ENCODE peak calls at places on chromosome 1, in seven cellular contexts. I, E, B, T, D, Q and K are unnamed samples.
A peak's percentile ranks its signal among the peaks of the same experiment; 100 is the strongest.

GRCh38 chr1:163709636-163710035 is 387.9 kb downstream of the NUF2 start:
- DNase-seq in Q (no peak), T (no peak), I (no peak), B (no peak), D (no peak), E (no peak), K (no peak)

GRCh38 chr1:19436716-19437476 is 48.4 kb downstream of the CAPZB start:
- DNase-seq in Q (peak; percentile 80), B (no peak), T (no peak), E (peak; percentile 91), I (peak; percentile 75), D (no peak), K (peak; percentile 74)

GRCh38 chr1:68495532-68495931 is 1.4 kb downstream of the DEPDC1 start:
- DNase-seq in D (no peak), B (no peak), E (no peak), I (no peak), T (no peak), Q (no peak), K (no peak)

GRCh38 chr1:202189919-202190715 is 3.5 kb upstream of the LGR6 start:
- DNase-seq in E (no peak), D (no peak), T (no peak), Q (no peak), I (peak; percentile 24), B (peak; percentile 65), K (no peak)

GRCh38 chr1:150551784-150552691 is 2.8 kb downstream of the ADAMTSL4 start:
- DNase-seq in I (peak; percentile 97), B (peak; percentile 46), D (peak; percentile 65), T (no peak), Q (peak; percentile 68), E (peak; percentile 97), K (peak; percentile 95)

GRCh38 chr1:38246955-38247952 is 200.7 kb upstream of the POU3F1 start:
- DNase-seq in D (no peak), E (no peak), B (no peak), I (peak; percentile 31), T (no peak), Q (no peak), K (peak; percentile 15)

GRCh38 chr1:15760520-15761211 is 2.1 kb downstream of the FBLIM1 start:
- DNase-seq in D (peak; percentile 76), T (no peak), B (peak; percentile 54), I (peak; percentile 41), E (peak; percentile 73), Q (no peak), K (peak; percentile 39)

GRCh38 chr1:193891783-193892182 is 705.4 kb upstream of the B3GALT2 start:
- DNase-seq in T (no peak), B (no peak), E (no peak), Q (no peak), D (no peak), I (no peak), K (no peak)

GRCh38 chr1:57254006-57254405 is 169.9 kb downstream of the DAB1 start:
- DNase-seq in E (no peak), B (no peak), Q (no peak), D (no peak), I (peak; percentile 15), T (no peak), K (no peak)

GRCh38 chr1:53308512-53308911 is 19.4 kb downstream of the LRP8 start:
- DNase-seq in T (no peak), D (no peak), B (no peak), E (no peak), Q (no peak), I (no peak), K (no peak)

GRCh38 chr1:13770769-13771168 is 70.8 kb downstream of the PRDM2 start:
- DNase-seq in B (no peak), I (no peak), T (no peak), D (no peak), E (no peak), Q (no peak), K (no peak)

GRCh38 chr1:229171934-229172333 is 99.0 kb upstream of the RAB4A start:
- DNase-seq in B (peak; percentile 54), T (no peak), D (no peak), E (no peak), Q (no peak), I (no peak), K (no peak)

GRCh38 chr1:30520461-30520860 is 202.9 kb downstream of the MATN1 start:
- DNase-seq in Q (no peak), B (no peak), I (no peak), D (no peak), T (no peak), E (no peak), K (no peak)

GRCh38 chr1:56389813-56390539 is 189.4 kb downstream of the PLPP3 start:
- DNase-seq in I (no peak), B (peak; percentile 56), D (no peak), T (no peak), E (no peak), Q (no peak), K (no peak)

GRCh38 chr1:174131032-174131638 is 28.2 kb upstream of the RABGAP1L start:
- DNase-seq in E (no peak), Q (no peak), B (peak; percentile 30), I (no peak), T (no peak), D (no peak), K (no peak)

GRCh38 chr1:223531742-223532341 is 133.7 kb downstream of the CAPN8 start:
- DNase-seq in I (peak; percentile 35), T (peak; percentile 20), Q (peak; percentile 63), D (peak; percentile 45), E (no peak), B (peak; percentile 77), K (no peak)

GRCh38 chr1:236907205-236907604 is 97.0 kb downstream of the MT1HL1 start:
- DNase-seq in I (no peak), E (no peak), B (no peak), Q (no peak), D (no peak), T (no peak), K (no peak)

GRCh38 chr1:150810958-150811676 is 3.1 kb upstream of the CTSK start:
- DNase-seq in B (no peak), I (no peak), E (no peak), Q (no peak), D (no peak), T (no peak), K (no peak)

GRCh38 chr1:204377800-204378608 is 18.3 kb upstream of the PLEKHA6 start:
- DNase-seq in Q (no peak), I (peak; percentile 9), T (no peak), B (peak; percentile 79), E (no peak), D (peak; percentile 47), K (no peak)

GRCh38 chr1:51568231-51568935 is 48.5 kb upstream of the OSBPL9 start:
- DNase-seq in T (no peak), D (no peak), E (no peak), B (no peak), I (no peak), Q (no peak), K (no peak)

GRCh38 chr1:150543500-150544143 is 5.6 kb upstream of the ADAMTSL4 start:
- DNase-seq in Q (no peak), I (no peak), B (no peak), D (no peak), T (no peak), E (no peak), K (no peak)

GRCh38 chr1:81702903-81703302 is 97.8 kb upstream of the ADGRL2 start:
- DNase-seq in Q (no peak), D (no peak), B (no peak), T (no peak), E (no peak), I (peak; percentile 99), K (no peak)